ENCODE peak calls at places on chromosomes 5 and 9, in five cellular contexts. One of them, this sample, is unnamed.

GRCh38 chr5:68041293-68041692 is 174.3 kb upstream of the PIK3R1 start:
- DNase-seq in DND-41: no peak
- DNase-seq in SK-N-SH: no peak
- DNase-seq in ascending aorta: no peak
- DNase-seq in caudate nucleus: no peak
- DNase-seq in this sample: no peak

GRCh38 chr5:178338750-178339144 is 106.1 kb upstream of the PHYKPL start:
- DNase-seq in DND-41: no peak
- DNase-seq in SK-N-SH: no peak
- DNase-seq in ascending aorta: no peak
- DNase-seq in caudate nucleus: no peak
- DNase-seq in this sample: no peak

GRCh38 chr5:87127956-87128687 is 139.6 kb upstream of the RASA1 start:
- DNase-seq in DND-41: no peak
- DNase-seq in SK-N-SH: no peak
- DNase-seq in ascending aorta: no peak
- DNase-seq in caudate nucleus: no peak
- DNase-seq in this sample: no peak

GRCh38 chr5:108061941-108062340 is 320.0 kb downstream of the FBXL17 start:
- DNase-seq in DND-41: no peak
- DNase-seq in SK-N-SH: no peak
- DNase-seq in ascending aorta: no peak
- DNase-seq in caudate nucleus: no peak
- DNase-seq in this sample: no peak

GRCh38 chr9:116737137-116737546 is 50.0 kb downstream of the TRIM32 start:
- DNase-seq in DND-41: peak; percentile 51
- DNase-seq in SK-N-SH: peak; percentile 83
- DNase-seq in ascending aorta: no peak
- DNase-seq in caudate nucleus: peak; percentile 85
- DNase-seq in this sample: no peak

GRCh38 chr5:154487541-154487940 is 9.5 kb upstream of the HAND1 start:
- DNase-seq in DND-41: no peak
- DNase-seq in SK-N-SH: peak; percentile 81
- DNase-seq in ascending aorta: no peak
- DNase-seq in caudate nucleus: no peak
- DNase-seq in this sample: no peak

GRCh38 chr9:35162605-35163315 is 951 bp downstream of the UNC13B start:
- DNase-seq in DND-41: no peak
- DNase-seq in SK-N-SH: peak; percentile 17
- DNase-seq in ascending aorta: no peak
- DNase-seq in caudate nucleus: no peak
- DNase-seq in this sample: peak; percentile 7

GRCh38 chr9:68961587-68961986 is 52.3 kb downstream of the PRKACG start:
- DNase-seq in DND-41: no peak
- DNase-seq in SK-N-SH: no peak
- DNase-seq in ascending aorta: no peak
- DNase-seq in caudate nucleus: no peak
- DNase-seq in this sample: no peak

GRCh38 chr5:114101153-114101552 is 260.7 kb upstream of the KCNN2 start:
- DNase-seq in DND-41: no peak
- DNase-seq in SK-N-SH: peak; percentile 12
- DNase-seq in ascending aorta: no peak
- DNase-seq in caudate nucleus: no peak
- DNase-seq in this sample: no peak

GRCh38 chr5:81164936-81165335 is 68.2 kb upstream of the CKMT2 start:
- DNase-seq in DND-41: no peak
- DNase-seq in SK-N-SH: no peak
- DNase-seq in ascending aorta: no peak
- DNase-seq in caudate nucleus: no peak
- DNase-seq in this sample: no peak

GRCh38 chr5:150502106-150502505 is 5.8 kb upstream of the NDST1 start:
- DNase-seq in DND-41: no peak
- DNase-seq in SK-N-SH: no peak
- DNase-seq in ascending aorta: no peak
- DNase-seq in caudate nucleus: peak; percentile 39
- DNase-seq in this sample: no peak

GRCh38 chr5:172788771-172789686 is 18.0 kb upstream of the DUSP1 start:
- DNase-seq in DND-41: peak; percentile 22
- DNase-seq in SK-N-SH: no peak
- DNase-seq in ascending aorta: no peak
- DNase-seq in caudate nucleus: no peak
- DNase-seq in this sample: no peak

GRCh38 chr9:36008774-36009300 is 27.9 kb upstream of the RECK start:
- DNase-seq in DND-41: peak; percentile 70
- DNase-seq in SK-N-SH: peak; percentile 77
- DNase-seq in ascending aorta: no peak
- DNase-seq in caudate nucleus: peak; percentile 3
- DNase-seq in this sample: peak; percentile 77

GRCh38 chr5:67065237-67065636 is 131.4 kb downstream of the CD180 start:
- DNase-seq in DND-41: no peak
- DNase-seq in SK-N-SH: no peak
- DNase-seq in ascending aorta: no peak
- DNase-seq in caudate nucleus: no peak
- DNase-seq in this sample: no peak

GRCh38 chr9:90773593-90773992 is 28.0 kb upstream of the SYK start:
- DNase-seq in DND-41: peak; percentile 6
- DNase-seq in SK-N-SH: peak; percentile 47
- DNase-seq in ascending aorta: no peak
- DNase-seq in caudate nucleus: no peak
- DNase-seq in this sample: no peak

GRCh38 chr9:90767523-90768100 is 34.0 kb upstream of the SYK start:
- DNase-seq in DND-41: no peak
- DNase-seq in SK-N-SH: no peak
- DNase-seq in ascending aorta: no peak
- DNase-seq in caudate nucleus: no peak
- DNase-seq in this sample: no peak

GRCh38 chr9:90772381-90772780 is 29.2 kb upstream of the SYK start:
- DNase-seq in DND-41: no peak
- DNase-seq in SK-N-SH: no peak
- DNase-seq in ascending aorta: no peak
- DNase-seq in caudate nucleus: no peak
- DNase-seq in this sample: no peak

GRCh38 chr9:90770339-90770738 is 31.3 kb upstream of the SYK start:
- DNase-seq in DND-41: no peak
- DNase-seq in SK-N-SH: no peak
- DNase-seq in ascending aorta: no peak
- DNase-seq in caudate nucleus: no peak
- DNase-seq in this sample: no peak

DNA sequence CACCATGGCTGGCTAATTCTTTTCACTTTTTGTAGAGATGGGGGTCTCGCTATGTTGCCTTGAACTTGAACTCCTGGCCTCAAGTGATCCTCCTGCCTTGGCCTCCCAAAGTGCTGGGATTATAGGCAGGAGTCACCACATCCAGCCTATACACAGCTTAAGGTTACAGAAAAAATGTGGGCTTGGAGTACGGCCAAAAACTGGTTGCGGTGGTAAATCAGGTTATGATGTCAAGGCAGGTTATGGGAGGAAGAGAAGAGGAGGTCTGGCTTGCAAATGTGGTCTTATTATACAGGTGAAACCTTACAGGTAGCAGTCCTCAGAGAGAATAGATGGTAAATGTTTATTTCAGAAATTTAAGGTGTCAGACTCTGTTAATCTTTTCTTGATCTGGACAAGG is 30.7 kb upstream of the SYK start:
- DNase-seq in DND-41: no peak
- DNase-seq in SK-N-SH: no peak
- DNase-seq in ascending aorta: no peak
- DNase-seq in caudate nucleus: no peak
- DNase-seq in this sample: no peak
- H3K27ac ChIP-seq in DND-41: no peak overlapping the region
- H3K27ac ChIP-seq in SK-N-SH: no peak overlapping the region
- H3K27ac ChIP-seq in ascending aorta: no peak overlapping the region
- H3K27ac ChIP-seq in caudate nucleus: no peak overlapping the region
- H3K27ac ChIP-seq in this sample: no peak overlapping the region

DNA sequence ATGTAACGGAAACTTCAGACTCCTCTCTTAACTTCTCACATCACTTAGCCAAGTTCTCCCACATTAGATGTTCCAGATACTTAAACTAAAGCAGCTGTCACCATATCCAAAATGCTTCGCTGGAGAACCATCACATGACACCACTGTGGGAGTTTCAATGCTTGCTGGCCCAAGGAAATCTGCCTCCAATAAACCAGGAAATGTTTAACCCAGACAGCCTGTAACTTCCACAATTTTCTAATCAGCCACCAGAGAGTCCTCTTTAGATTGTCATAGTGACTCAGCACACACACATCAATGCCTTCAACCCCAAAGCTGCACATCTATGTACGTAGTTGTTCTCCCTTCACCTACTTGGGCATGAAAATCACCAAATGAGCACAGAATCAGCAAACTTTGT is 118.7 kb downstream of the LPAR1 start:
- DNase-seq in DND-41: no peak
- DNase-seq in SK-N-SH: no peak
- DNase-seq in ascending aorta: no peak
- DNase-seq in caudate nucleus: no peak
- DNase-seq in this sample: no peak
- H3K27ac ChIP-seq in DND-41: no peak overlapping the region
- H3K27ac ChIP-seq in SK-N-SH: peak overlapping the region; percentile 48
- H3K27ac ChIP-seq in ascending aorta: peak overlapping the region; percentile 39
- H3K27ac ChIP-seq in caudate nucleus: no peak overlapping the region
- H3K27ac ChIP-seq in this sample: no peak overlapping the region

GRCh38 chr9:81981881-81982280 is 6.7 kb upstream of the SPATA31D1 start:
- DNase-seq in DND-41: no peak
- DNase-seq in SK-N-SH: no peak
- DNase-seq in ascending aorta: no peak
- DNase-seq in caudate nucleus: no peak
- DNase-seq in this sample: no peak

GRCh38 chr9:81974764-81975163 is 13.8 kb upstream of the SPATA31D1 start:
- DNase-seq in DND-41: no peak
- DNase-seq in SK-N-SH: no peak
- DNase-seq in ascending aorta: no peak
- DNase-seq in caudate nucleus: no peak
- DNase-seq in this sample: no peak

GRCh38 chr9:81976351-81976750 is 12.2 kb upstream of the SPATA31D1 start:
- DNase-seq in DND-41: no peak
- DNase-seq in SK-N-SH: no peak
- DNase-seq in ascending aorta: no peak
- DNase-seq in caudate nucleus: no peak
- DNase-seq in this sample: no peak

GRCh38 chr9:81980568-81980967 is 8.0 kb upstream of the SPATA31D1 start:
- DNase-seq in DND-41: no peak
- DNase-seq in SK-N-SH: no peak
- DNase-seq in ascending aorta: no peak
- DNase-seq in caudate nucleus: no peak
- DNase-seq in this sample: no peak

GRCh38 chr9:81979196-81979595 is 9.4 kb upstream of the SPATA31D1 start:
- DNase-seq in DND-41: no peak
- DNase-seq in SK-N-SH: no peak
- DNase-seq in ascending aorta: no peak
- DNase-seq in caudate nucleus: no peak
- DNase-seq in this sample: no peak
- H3K27ac ChIP-seq in DND-41: no peak overlapping the region
- H3K27ac ChIP-seq in SK-N-SH: no peak overlapping the region
- H3K27ac ChIP-seq in ascending aorta: no peak overlapping the region
- H3K27ac ChIP-seq in caudate nucleus: no peak overlapping the region
- H3K27ac ChIP-seq in this sample: no peak overlapping the region

DNA sequence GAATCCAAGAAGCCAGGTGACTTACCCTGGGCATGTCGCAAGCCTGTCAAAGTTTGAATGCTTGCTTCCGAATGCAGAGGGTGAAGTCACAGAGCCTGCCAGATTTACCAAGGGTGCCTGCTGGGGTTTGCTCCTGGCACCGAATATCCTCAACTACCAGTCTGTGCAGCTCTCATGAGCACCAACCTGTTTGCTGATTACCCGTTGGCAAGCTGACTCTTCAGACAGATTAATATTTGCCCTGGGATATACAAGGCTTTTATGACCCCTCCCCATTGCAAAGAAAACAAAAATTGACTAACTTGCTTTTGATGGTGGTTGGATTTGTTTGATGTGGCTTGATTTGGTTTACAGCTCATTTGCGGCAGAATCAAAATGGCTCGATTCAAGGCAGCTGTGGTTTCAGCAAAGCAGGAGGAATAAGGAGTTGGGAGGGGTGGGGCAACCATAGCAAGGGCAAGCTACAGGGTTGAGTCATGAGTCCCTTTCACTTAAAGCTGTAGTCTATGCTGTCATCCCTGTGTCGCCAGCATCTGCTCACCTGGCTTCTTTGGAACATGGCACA is 82.3 kb upstream of the AGXT2 start:
- DNase-seq in DND-41: peak; percentile 87
- DNase-seq in SK-N-SH: no peak
- DNase-seq in ascending aorta: no peak
- DNase-seq in caudate nucleus: no peak
- DNase-seq in this sample: peak; percentile 31
- H3K27ac ChIP-seq in DND-41: no peak overlapping the region
- H3K27ac ChIP-seq in SK-N-SH: no peak overlapping the region
- H3K27ac ChIP-seq in ascending aorta: no peak overlapping the region
- H3K27ac ChIP-seq in caudate nucleus: no peak overlapping the region
- H3K27ac ChIP-seq in this sample: no peak overlapping the region

DNA sequence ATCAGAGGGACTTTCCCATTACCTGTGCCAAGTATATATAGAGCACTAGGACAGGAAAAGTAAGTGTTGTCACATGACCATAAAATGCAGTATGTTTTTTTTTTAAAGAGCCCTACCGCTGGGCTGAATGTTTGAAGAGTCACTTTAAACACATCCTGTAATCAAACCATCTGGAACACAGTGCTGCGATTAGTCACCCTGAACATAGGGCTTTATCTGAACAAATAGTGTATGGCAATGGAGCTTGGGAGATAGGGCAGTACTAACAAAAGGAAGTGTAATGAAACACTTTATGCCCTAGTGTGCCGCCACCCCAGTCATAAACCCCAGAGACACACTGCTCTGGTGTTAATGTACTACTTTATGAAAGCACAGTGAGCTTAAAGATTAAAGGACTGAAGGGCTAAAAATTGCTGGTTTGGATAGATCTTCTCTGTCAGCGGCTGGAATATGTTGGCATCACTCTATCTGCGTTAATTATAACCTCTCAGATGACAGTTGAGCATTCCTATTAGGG is 90.4 kb downstream of the ZNF608 start:
- DNase-seq in DND-41: no peak
- DNase-seq in SK-N-SH: peak; percentile 57
- DNase-seq in ascending aorta: no peak
- DNase-seq in caudate nucleus: no peak
- DNase-seq in this sample: no peak
- H3K27ac ChIP-seq in DND-41: no peak overlapping the region
- H3K27ac ChIP-seq in SK-N-SH: peak overlapping the region; percentile 58
- H3K27ac ChIP-seq in ascending aorta: peak overlapping the region; percentile 37
- H3K27ac ChIP-seq in caudate nucleus: no peak overlapping the region
- H3K27ac ChIP-seq in this sample: no peak overlapping the region